ENCODE peak calls at places on chromosomes 7 and 10, in four cellular contexts. One of them, this sample, is unnamed.

GRCh38 chr10:74880041-74880440 is 53.6 kb downstream of the KAT6B start:
- DNase-seq in HepG2: no peak
- DNase-seq in upper lobe of left lung: no peak
- DNase-seq in H1: no peak
- DNase-seq in this sample: no peak

GRCh38 chr7:22378199-22378961 is 21.4 kb upstream of the RAPGEF5 start:
- DNase-seq in HepG2: peak
- DNase-seq in upper lobe of left lung: no peak
- DNase-seq in H1: no peak
- DNase-seq in this sample: no peak

GRCh38 chr7:124784879-124785818 is 19.6 kb upstream of the GPR37 start:
- DNase-seq in HepG2: peak
- DNase-seq in upper lobe of left lung: peak
- DNase-seq in H1: peak
- DNase-seq in this sample: peak

GRCh38 chr7:100167912-100168323 is 499 bp downstream of the GAL3ST4 start:
- DNase-seq in HepG2: no peak
- DNase-seq in upper lobe of left lung: no peak
- DNase-seq in H1: no peak
- DNase-seq in this sample: peak

GRCh38 chr7:158778476-158778875 is 50.8 kb downstream of the ESYT2 start:
- DNase-seq in HepG2: no peak
- DNase-seq in upper lobe of left lung: no peak
- DNase-seq in H1: no peak
- DNase-seq in this sample: no peak

GRCh38 chr10:23157691-23158369 is 34.3 kb upstream of the PTF1A start:
- DNase-seq in HepG2: peak
- DNase-seq in upper lobe of left lung: no peak
- DNase-seq in H1: no peak
- DNase-seq in this sample: no peak

GRCh38 chr7:157670490-157671357 is 333.9 kb downstream of the DNAJB6 start:
- DNase-seq in HepG2: no peak
- DNase-seq in upper lobe of left lung: no peak
- DNase-seq in H1: no peak
- DNase-seq in this sample: peak

GRCh38 chr10:378930-379704 is 243.9 kb downstream of the ZMYND11 start:
- DNase-seq in HepG2: no peak
- DNase-seq in upper lobe of left lung: no peak
- DNase-seq in H1: no peak
- DNase-seq in this sample: no peak

GRCh38 chr7:134155871-134156270 is 28.7 kb downstream of the LRGUK start:
- DNase-seq in HepG2: no peak
- DNase-seq in upper lobe of left lung: no peak
- DNase-seq in H1: no peak
- DNase-seq in this sample: no peak

GRCh38 chr10:29858352-29859267 is 200.8 kb downstream of the JCAD start:
- DNase-seq in HepG2: peak
- DNase-seq in upper lobe of left lung: peak
- DNase-seq in H1: peak
- DNase-seq in this sample: peak

GRCh38 chr7:37782166-37782565 is 66.2 kb upstream of the NME8 start:
- DNase-seq in HepG2: no peak
- DNase-seq in upper lobe of left lung: no peak
- DNase-seq in H1: no peak
- DNase-seq in this sample: no peak

GRCh38 chr7:981793-982510 is 1.0 kb upstream of the CYP2W1 start:
- DNase-seq in HepG2: no peak
- DNase-seq in upper lobe of left lung: no peak
- DNase-seq in H1: no peak
- DNase-seq in this sample: no peak

GRCh38 chr10:133347636-133348517 is 704 bp downstream of the PRAP1 start:
- DNase-seq in HepG2: peak
- DNase-seq in upper lobe of left lung: no peak
- DNase-seq in H1: no peak
- DNase-seq in this sample: peak

GRCh38 chr10:94439275-94439861 is 37.0 kb downstream of the TBC1D12 start:
- DNase-seq in HepG2: no peak
- DNase-seq in upper lobe of left lung: no peak
- DNase-seq in H1: no peak
- DNase-seq in this sample: no peak

GRCh38 chr10:78817804-78818203 is 251.0 kb upstream of the ZMIZ1 start:
- DNase-seq in HepG2: no peak
- DNase-seq in upper lobe of left lung: no peak
- DNase-seq in H1: no peak
- DNase-seq in this sample: no peak

GRCh38 chr10:19826712-19827111 is 10.5 kb downstream of the PLXDC2 start:
- DNase-seq in HepG2: no peak
- DNase-seq in upper lobe of left lung: no peak
- DNase-seq in H1: no peak
- DNase-seq in this sample: no peak

GRCh38 chr7:35755711-35756110 is 45.1 kb upstream of the SEPTIN7 start:
- DNase-seq in HepG2: no peak
- DNase-seq in upper lobe of left lung: no peak
- DNase-seq in H1: no peak
- DNase-seq in this sample: no peak

GRCh38 chr10:62244088-62244487 is 24.6 kb downstream of the RTKN2 start:
- DNase-seq in HepG2: no peak
- DNase-seq in upper lobe of left lung: no peak
- DNase-seq in H1: no peak
- DNase-seq in this sample: no peak

GRCh38 chr7:151930026-151930653 is 26.1 kb upstream of the GALNTL5 start:
- DNase-seq in HepG2: no peak
- DNase-seq in upper lobe of left lung: no peak
- DNase-seq in H1: no peak
- DNase-seq in this sample: no peak

GRCh38 chr10:22345301-22346086 is at the start of gene SPAG6:
- DNase-seq in HepG2: no peak
- DNase-seq in upper lobe of left lung: peak
- DNase-seq in H1: no peak
- DNase-seq in this sample: peak

GRCh38 chr10:82377608-82378007 is 502.6 kb downstream of the NRG3 start:
- DNase-seq in HepG2: no peak
- DNase-seq in upper lobe of left lung: peak
- DNase-seq in H1: no peak
- DNase-seq in this sample: no peak

GRCh38 chr10:88045544-88046415 is 182.4 kb downstream of the PTEN start:
- DNase-seq in HepG2: no peak
- DNase-seq in upper lobe of left lung: no peak
- DNase-seq in H1: no peak
- DNase-seq in this sample: no peak
- H3K27ac ChIP-seq in HepG2: no peak
- H3K27ac ChIP-seq in upper lobe of left lung: no peak
- H3K27ac ChIP-seq in H1: no peak
- H3K27ac ChIP-seq in this sample: peak

GRCh38 chr10:117137031-117137910 is 799 bp downstream of the VAX1 start:
- DNase-seq in HepG2: no peak
- DNase-seq in upper lobe of left lung: no peak
- DNase-seq in H1: no peak
- DNase-seq in this sample: no peak
- TF ChIP-seq POLR2A in HepG2: no peak
- TF ChIP-seq POLR2A in upper lobe of left lung: no peak
- TF ChIP-seq POLR2A in H1: no peak
- TF ChIP-seq POLR2A in this sample: no peak

DNA sequence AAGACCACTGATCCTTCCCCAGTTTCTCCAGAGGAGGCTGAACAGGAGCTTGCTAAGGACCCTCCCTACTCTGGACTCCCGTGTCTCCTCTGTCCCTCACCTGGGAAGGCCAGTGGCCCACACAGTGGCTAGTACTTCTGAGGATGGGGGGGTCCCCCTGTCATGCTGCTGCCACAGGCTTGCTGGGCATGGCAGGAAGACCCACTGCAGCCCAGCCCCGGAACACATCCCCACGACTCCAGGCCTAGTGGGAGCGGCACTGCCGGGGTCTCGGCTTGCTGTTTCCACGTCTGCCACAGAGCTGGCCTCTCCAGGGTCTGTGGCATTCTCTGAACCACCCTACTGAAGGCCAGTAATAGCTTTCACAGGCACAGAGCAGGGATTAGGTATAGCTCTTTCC is 25.9 kb upstream of the NPFFR1 start:
- DNase-seq in HepG2: no peak
- DNase-seq in upper lobe of left lung: no peak
- DNase-seq in H1: no peak
- DNase-seq in this sample: no peak
- TF ChIP-seq EP300 in HepG2: no peak
- TF ChIP-seq EP300 in upper lobe of left lung: no peak
- TF ChIP-seq EP300 in H1: no peak
- TF ChIP-seq EP300 in this sample: no peak

DNA sequence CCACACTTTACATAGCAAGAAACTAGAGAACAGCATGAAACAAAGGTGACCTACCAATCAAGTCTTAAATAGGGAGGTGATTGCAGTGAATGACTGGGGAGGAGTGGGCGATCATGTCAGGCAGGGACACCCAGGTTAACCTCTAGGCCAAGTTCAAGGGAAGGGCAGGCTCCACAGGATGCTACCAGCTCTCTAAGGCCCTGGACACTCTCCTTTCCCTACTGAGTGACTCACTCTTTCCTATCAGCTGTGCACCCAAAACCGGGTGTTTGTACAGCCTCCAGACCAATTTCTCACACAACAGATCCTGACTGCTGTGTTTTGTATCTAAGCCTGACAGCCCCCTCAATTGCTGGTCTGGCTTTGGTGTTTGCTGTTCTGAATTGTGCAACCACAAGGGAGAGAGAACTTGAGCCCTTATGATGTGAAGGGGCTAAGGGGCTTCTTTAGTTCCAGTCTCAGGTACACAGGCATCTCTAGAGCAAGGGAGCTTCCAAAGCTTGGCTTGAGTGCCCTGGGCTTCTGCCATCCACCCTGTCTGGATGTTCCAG is 107.8 kb downstream of the TBXAS1 start:
- DNase-seq in HepG2: peak
- DNase-seq in upper lobe of left lung: no peak
- DNase-seq in H1: no peak
- DNase-seq in this sample: no peak
- H3K27ac ChIP-seq in HepG2: no peak
- H3K27ac ChIP-seq in upper lobe of left lung: no peak
- H3K27ac ChIP-seq in H1: no peak
- H3K27ac ChIP-seq in this sample: no peak

GRCh38 chr7:39433550-39433949 is 132.7 kb upstream of the YAE1 start:
- DNase-seq in HepG2: no peak
- DNase-seq in upper lobe of left lung: no peak
- DNase-seq in H1: no peak
- DNase-seq in this sample: no peak
- TF ChIP-seq POLR2A in HepG2: no peak
- TF ChIP-seq POLR2A in upper lobe of left lung: no peak
- TF ChIP-seq POLR2A in H1: no peak
- TF ChIP-seq POLR2A in this sample: no peak

GRCh38 chr10:97714401-97715258 is 1.1 kb downstream of the MARVELD1 start:
- DNase-seq in HepG2: no peak
- DNase-seq in upper lobe of left lung: peak
- DNase-seq in H1: no peak
- DNase-seq in this sample: peak

GRCh38 chr10:97715259-97715874 is 1.8 kb downstream of the MARVELD1 start:
- DNase-seq in HepG2: no peak
- DNase-seq in upper lobe of left lung: no peak
- DNase-seq in H1: no peak
- DNase-seq in this sample: no peak

GRCh38 chr10:97713828-97714400 is 384 bp downstream of the MARVELD1 start:
- DNase-seq in HepG2: no peak
- DNase-seq in upper lobe of left lung: peak
- DNase-seq in H1: no peak
- DNase-seq in this sample: peak

GRCh38 chr10:97711640-97712267 is 1.8 kb upstream of the MARVELD1 start:
- DNase-seq in HepG2: no peak
- DNase-seq in upper lobe of left lung: no peak
- DNase-seq in H1: no peak
- DNase-seq in this sample: no peak

GRCh38 chr10:97713351-97713827 is at the start of gene MARVELD1:
- DNase-seq in HepG2: no peak
- DNase-seq in upper lobe of left lung: peak
- DNase-seq in H1: no peak
- DNase-seq in this sample: peak
- TF ChIP-seq EP300 in HepG2: no peak
- TF ChIP-seq EP300 in upper lobe of left lung: no peak
- TF ChIP-seq EP300 in H1: no peak
- TF ChIP-seq EP300 in this sample: no peak

DNA sequence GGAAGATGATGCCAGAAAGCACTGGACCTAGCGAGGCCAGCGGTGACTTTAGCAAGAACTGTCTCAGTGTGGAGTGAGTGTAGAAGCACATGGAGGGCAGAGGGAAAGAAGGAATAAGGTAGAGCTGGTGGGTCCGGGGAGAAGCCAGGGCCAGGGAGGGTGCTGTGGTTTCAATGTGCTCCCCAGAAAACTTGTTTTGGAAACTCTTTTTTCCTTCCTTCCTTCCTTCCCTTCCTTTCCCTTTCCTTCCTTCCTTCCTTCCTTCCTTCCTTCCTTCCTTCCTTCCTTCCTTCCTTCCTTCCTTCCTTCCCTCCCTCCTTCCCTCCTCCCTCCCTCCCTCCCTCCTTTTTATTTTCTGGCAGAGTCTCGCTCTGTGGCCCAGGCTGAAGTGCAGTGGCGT is 5.5 kb upstream of the RARRES2 start:
- DNase-seq in HepG2: no peak
- DNase-seq in upper lobe of left lung: no peak
- DNase-seq in H1: no peak
- DNase-seq in this sample: no peak
- H3K27ac ChIP-seq in HepG2: no peak
- H3K27ac ChIP-seq in upper lobe of left lung: no peak
- H3K27ac ChIP-seq in H1: no peak
- H3K27ac ChIP-seq in this sample: no peak

GRCh38 chr10:5943536-5943935 is 33.8 kb downstream of the IL15RA start:
- DNase-seq in HepG2: no peak
- DNase-seq in upper lobe of left lung: peak
- DNase-seq in H1: no peak
- DNase-seq in this sample: no peak

GRCh38 chr10:5945561-5946418 is 31.6 kb downstream of the IL15RA start:
- DNase-seq in HepG2: peak
- DNase-seq in upper lobe of left lung: peak
- DNase-seq in H1: no peak
- DNase-seq in this sample: peak

GRCh38 chr10:5945203-5945534 is 32.2 kb downstream of the IL15RA start:
- DNase-seq in HepG2: no peak
- DNase-seq in upper lobe of left lung: no peak
- DNase-seq in H1: no peak
- DNase-seq in this sample: no peak

GRCh38 chr10:5942471-5942870 is 34.9 kb downstream of the IL15RA start:
- DNase-seq in HepG2: no peak
- DNase-seq in upper lobe of left lung: peak
- DNase-seq in H1: no peak
- DNase-seq in this sample: no peak

GRCh38 chr10:5944389-5945202 is 32.7 kb downstream of the IL15RA start:
- DNase-seq in HepG2: no peak
- DNase-seq in upper lobe of left lung: peak
- DNase-seq in H1: no peak
- DNase-seq in this sample: peak
- TF ChIP-seq POLR2A in HepG2: no peak
- TF ChIP-seq POLR2A in upper lobe of left lung: no peak
- TF ChIP-seq POLR2A in H1: no peak
- TF ChIP-seq POLR2A in this sample: no peak